ENCODE peak calls at places on chromosomes 13 and 19, in five cellular contexts. One of them, this sample, is unnamed.

GRCh38 chr19:57949296-57949695 is 1.8 kb upstream of the ZNF256 start:
- DNase-seq in kidney: no peak
- DNase-seq in fibroblast of lung: no peak
- DNase-seq in heart right ventricle: no peak
- DNase-seq in cardiac muscle cell: no peak
- DNase-seq in this sample: no peak

GRCh38 chr13:97953376-97953970 is at the start of gene IPO5:
- DNase-seq in kidney: no peak
- DNase-seq in fibroblast of lung: peak; percentile 94
- DNase-seq in heart right ventricle: no peak
- DNase-seq in cardiac muscle cell: no peak
- DNase-seq in this sample: no peak

GRCh38 chr19:46634656-46635218 is 1.3 kb downstream of the GNG8 start:
- DNase-seq in kidney: no peak
- DNase-seq in fibroblast of lung: no peak
- DNase-seq in heart right ventricle: no peak
- DNase-seq in cardiac muscle cell: no peak
- DNase-seq in this sample: no peak

GRCh38 chr13:49546559-49546958 is 38.8 kb downstream of the RCBTB1 start:
- DNase-seq in kidney: no peak
- DNase-seq in fibroblast of lung: no peak
- DNase-seq in heart right ventricle: no peak
- DNase-seq in cardiac muscle cell: no peak
- DNase-seq in this sample: no peak

GRCh38 chr13:33908111-33908510 is 90.2 kb downstream of the RFC3 start:
- DNase-seq in kidney: no peak
- DNase-seq in fibroblast of lung: no peak
- DNase-seq in heart right ventricle: no peak
- DNase-seq in cardiac muscle cell: no peak
- DNase-seq in this sample: no peak

GRCh38 chr13:42883771-42884170 is 102.4 kb downstream of the FAM216B start:
- DNase-seq in kidney: no peak
- DNase-seq in fibroblast of lung: peak; percentile 18
- DNase-seq in heart right ventricle: no peak
- DNase-seq in cardiac muscle cell: peak; percentile 49
- DNase-seq in this sample: no peak

GRCh38 chr19:14073925-14074838 is 1.6 kb downstream of the MISP3 start:
- DNase-seq in kidney: peak; percentile 80
- DNase-seq in fibroblast of lung: no peak
- DNase-seq in heart right ventricle: no peak
- DNase-seq in cardiac muscle cell: peak; percentile 15
- DNase-seq in this sample: no peak

GRCh38 chr13:59533561-59534337 is 630.0 kb downstream of the DIAPH3 start:
- DNase-seq in kidney: no peak
- DNase-seq in fibroblast of lung: peak; percentile 75
- DNase-seq in heart right ventricle: no peak
- DNase-seq in cardiac muscle cell: no peak
- DNase-seq in this sample: no peak

GRCh38 chr13:46296920-46297319 is 85.2 kb downstream of the LRRC63 start:
- DNase-seq in kidney: no peak
- DNase-seq in fibroblast of lung: peak; percentile 89
- DNase-seq in heart right ventricle: no peak
- DNase-seq in cardiac muscle cell: no peak
- DNase-seq in this sample: no peak

GRCh38 chr19:8251025-8251472 is 41.9 kb downstream of the CERS4 start:
- DNase-seq in kidney: no peak
- DNase-seq in fibroblast of lung: peak; percentile 55
- DNase-seq in heart right ventricle: peak; percentile 83
- DNase-seq in cardiac muscle cell: no peak
- DNase-seq in this sample: peak; percentile 81

GRCh38 chr13:76976488-76976887 is 15.4 kb upstream of the CLN5 start:
- DNase-seq in kidney: no peak
- DNase-seq in fibroblast of lung: peak; percentile 87
- DNase-seq in heart right ventricle: no peak
- DNase-seq in cardiac muscle cell: no peak
- DNase-seq in this sample: no peak

GRCh38 chr13:50389726-50390125 is 374.5 kb downstream of the KCNRG start:
- DNase-seq in kidney: no peak
- DNase-seq in fibroblast of lung: no peak
- DNase-seq in heart right ventricle: no peak
- DNase-seq in cardiac muscle cell: no peak
- DNase-seq in this sample: no peak

GRCh38 chr19:8456064-8456463 is 11.3 kb downstream of the HNRNPM start:
- DNase-seq in kidney: no peak
- DNase-seq in fibroblast of lung: no peak
- DNase-seq in heart right ventricle: no peak
- DNase-seq in cardiac muscle cell: no peak
- DNase-seq in this sample: no peak

GRCh38 chr13:38350114-38350617 is 515 bp downstream of the UFM1 start:
- DNase-seq in kidney: peak; percentile 89
- DNase-seq in fibroblast of lung: peak; percentile 68
- DNase-seq in heart right ventricle: peak; percentile 46
- DNase-seq in cardiac muscle cell: peak; percentile 50
- DNase-seq in this sample: no peak

GRCh38 chr13:27135023-27135422 is 36.6 kb downstream of the USP12 start:
- DNase-seq in kidney: no peak
- DNase-seq in fibroblast of lung: no peak
- DNase-seq in heart right ventricle: no peak
- DNase-seq in cardiac muscle cell: no peak
- DNase-seq in this sample: no peak

GRCh38 chr13:100559886-100560285 is 28.7 kb downstream of the GGACT start:
- DNase-seq in kidney: no peak
- DNase-seq in fibroblast of lung: no peak
- DNase-seq in heart right ventricle: no peak
- DNase-seq in cardiac muscle cell: no peak
- DNase-seq in this sample: no peak

GRCh38 chr13:40114305-40114896 is 458.9 kb downstream of the COG6 start:
- DNase-seq in kidney: no peak
- DNase-seq in fibroblast of lung: no peak
- DNase-seq in heart right ventricle: no peak
- DNase-seq in cardiac muscle cell: no peak
- DNase-seq in this sample: no peak

GRCh38 chr13:33349996-33350826 is 64.7 kb upstream of the STARD13 start:
- DNase-seq in kidney: peak; percentile 82
- DNase-seq in fibroblast of lung: peak; percentile 48
- DNase-seq in heart right ventricle: peak; percentile 68
- DNase-seq in cardiac muscle cell: peak; percentile 44
- DNase-seq in this sample: peak; percentile 85

GRCh38 chr13:42753697-42754096 is 27.7 kb upstream of the FAM216B start:
- DNase-seq in kidney: no peak
- DNase-seq in fibroblast of lung: no peak
- DNase-seq in heart right ventricle: no peak
- DNase-seq in cardiac muscle cell: no peak
- DNase-seq in this sample: no peak

GRCh38 chr13:111909971-111910671 is 156.8 kb upstream of the SOX1 start:
- DNase-seq in kidney: no peak
- DNase-seq in fibroblast of lung: no peak
- DNase-seq in heart right ventricle: no peak
- DNase-seq in cardiac muscle cell: no peak
- DNase-seq in this sample: peak; percentile 46

GRCh38 chr19:2634228-2634951 is 68.1 kb downstream of the GNG7 start:
- DNase-seq in kidney: no peak
- DNase-seq in fibroblast of lung: no peak
- DNase-seq in heart right ventricle: peak; percentile 58
- DNase-seq in cardiac muscle cell: peak; percentile 52
- DNase-seq in this sample: peak; percentile 95

GRCh38 chr13:98768522-98768921 is 16.1 kb upstream of the SLC15A1 start:
- DNase-seq in kidney: no peak
- DNase-seq in fibroblast of lung: no peak
- DNase-seq in heart right ventricle: no peak
- DNase-seq in cardiac muscle cell: no peak
- DNase-seq in this sample: no peak

GRCh38 chr13:102392810-102393209 is 9.0 kb downstream of the FGF14 start:
- DNase-seq in kidney: no peak
- DNase-seq in fibroblast of lung: no peak
- DNase-seq in heart right ventricle: no peak
- DNase-seq in cardiac muscle cell: no peak
- DNase-seq in this sample: no peak

GRCh38 chr13:114142640-114143490 is 10.4 kb upstream of the RASA3 start:
- DNase-seq in kidney: peak; percentile 84
- DNase-seq in fibroblast of lung: no peak
- DNase-seq in heart right ventricle: no peak
- DNase-seq in cardiac muscle cell: no peak
- DNase-seq in this sample: no peak

GRCh38 chr19:17213334-17213733 is 1.8 kb upstream of the USE1 start:
- DNase-seq in kidney: no peak
- DNase-seq in fibroblast of lung: no peak
- DNase-seq in heart right ventricle: no peak
- DNase-seq in cardiac muscle cell: no peak
- DNase-seq in this sample: no peak

GRCh38 chr13:47188802-47189201 is 291.9 kb upstream of the HTR2A start:
- DNase-seq in kidney: no peak
- DNase-seq in fibroblast of lung: peak; percentile 47
- DNase-seq in heart right ventricle: no peak
- DNase-seq in cardiac muscle cell: no peak
- DNase-seq in this sample: no peak

GRCh38 chr13:105346141-105346766 is 1189.2 kb downstream of the EFNB2 start:
- DNase-seq in kidney: no peak
- DNase-seq in fibroblast of lung: peak; percentile 94
- DNase-seq in heart right ventricle: no peak
- DNase-seq in cardiac muscle cell: no peak
- DNase-seq in this sample: no peak

GRCh38 chr19:958967-959685 is 25.0 kb upstream of the WDR18 start:
- DNase-seq in kidney: no peak
- DNase-seq in fibroblast of lung: peak; percentile 70
- DNase-seq in heart right ventricle: no peak
- DNase-seq in cardiac muscle cell: no peak
- DNase-seq in this sample: no peak

GRCh38 chr13:86741762-86742285 is 929.3 kb upstream of the SLITRK5 start:
- DNase-seq in kidney: no peak
- DNase-seq in fibroblast of lung: no peak
- DNase-seq in heart right ventricle: no peak
- DNase-seq in cardiac muscle cell: no peak
- DNase-seq in this sample: no peak

GRCh38 chr19:49106648-49107135 is 7.5 kb upstream of the LIN7B start:
- DNase-seq in kidney: no peak
- DNase-seq in fibroblast of lung: peak; percentile 36
- DNase-seq in heart right ventricle: peak; percentile 62
- DNase-seq in cardiac muscle cell: peak; percentile 67
- DNase-seq in this sample: no peak

DNA sequence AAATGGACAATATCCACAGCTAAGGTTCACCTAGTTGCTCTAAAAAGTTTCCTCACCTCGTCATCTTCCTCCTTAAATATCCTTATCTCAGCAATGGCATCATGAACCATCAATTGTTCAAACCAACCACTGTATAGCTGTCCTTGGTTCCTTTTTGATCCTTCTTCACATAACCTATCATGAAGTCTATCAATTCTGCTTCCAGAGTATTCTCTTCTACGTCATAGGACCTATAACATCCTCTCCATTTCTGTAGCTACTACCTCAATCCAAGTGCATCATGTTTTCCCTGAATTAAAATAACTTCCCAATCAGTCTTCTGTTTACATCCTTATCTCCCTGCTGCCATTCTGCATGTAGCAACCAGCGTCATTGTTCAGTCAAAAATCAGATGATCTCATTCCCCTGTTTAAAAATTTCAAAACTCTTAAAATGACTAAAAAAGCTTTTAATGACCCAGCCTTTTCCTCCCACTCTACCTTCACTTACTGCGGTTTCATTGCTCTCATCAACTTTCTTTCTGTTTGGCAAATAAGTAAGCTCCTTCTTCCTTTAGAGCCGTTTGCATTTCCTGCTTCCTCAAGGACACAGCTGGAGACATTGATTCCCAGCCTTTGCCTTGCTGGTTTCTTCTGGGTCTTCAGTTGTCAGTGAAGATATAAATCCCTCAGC is 223.9 kb upstream of the MIR17HG start:
- DNase-seq in kidney: no peak
- DNase-seq in fibroblast of lung: no peak
- DNase-seq in heart right ventricle: no peak
- DNase-seq in cardiac muscle cell: no peak
- DNase-seq in this sample: no peak
- TF ChIP-seq CTCF in kidney: no peak
- TF ChIP-seq CTCF in fibroblast of lung: no peak
- TF ChIP-seq CTCF in heart right ventricle: no peak
- TF ChIP-seq CTCF in cardiac muscle cell: no peak
- TF ChIP-seq CTCF in this sample: no peak

GRCh38 chr19:34265221-34265650 is 10.9 kb downstream of the GARRE1 start:
- DNase-seq in kidney: peak; percentile 82
- DNase-seq in fibroblast of lung: no peak
- DNase-seq in heart right ventricle: no peak
- DNase-seq in cardiac muscle cell: no peak
- DNase-seq in this sample: no peak
- H3K27ac ChIP-seq in kidney: no peak overlapping the region
- H3K27ac ChIP-seq in fibroblast of lung: no peak overlapping the region
- H3K27ac ChIP-seq in heart right ventricle: peak overlapping the region; percentile 89
- H3K27ac ChIP-seq in cardiac muscle cell: no peak overlapping the region
- H3K27ac ChIP-seq in this sample: peak overlapping the region; percentile 11

GRCh38 chr19:43780706-43781525 is at the start of gene KCNN4:
- DNase-seq in kidney: peak; percentile 74
- DNase-seq in fibroblast of lung: peak; percentile 91
- DNase-seq in heart right ventricle: no peak
- DNase-seq in cardiac muscle cell: no peak
- DNase-seq in this sample: no peak
- H3K4me3 ChIP-seq in kidney: no peak within 1 kb of the TSS
- H3K4me3 ChIP-seq in fibroblast of lung: no peak within 1 kb of the TSS
- H3K4me3 ChIP-seq in heart right ventricle: no peak within 1 kb of the TSS
- H3K4me3 ChIP-seq in cardiac muscle cell: no peak within 1 kb of the TSS
- H3K4me3 ChIP-seq in this sample: peak within 1 kb of the TSS; percentile 47

GRCh38 chr13:75135325-75135825 is 346.6 kb downstream of the TBC1D4 start:
- DNase-seq in kidney: no peak
- DNase-seq in fibroblast of lung: peak; percentile 99
- DNase-seq in heart right ventricle: no peak
- DNase-seq in cardiac muscle cell: no peak
- DNase-seq in this sample: no peak
- TF ChIP-seq CTCF in kidney: no peak
- TF ChIP-seq CTCF in fibroblast of lung: no peak
- TF ChIP-seq CTCF in heart right ventricle: no peak
- TF ChIP-seq CTCF in cardiac muscle cell: no peak
- TF ChIP-seq CTCF in this sample: no peak

GRCh38 chr13:35534343-35534742 is 57.9 kb upstream of the MAB21L1 start:
- DNase-seq in kidney: no peak
- DNase-seq in fibroblast of lung: no peak
- DNase-seq in heart right ventricle: no peak
- DNase-seq in cardiac muscle cell: peak; percentile 12
- DNase-seq in this sample: no peak
- H3K27ac ChIP-seq in kidney: no peak overlapping the region
- H3K27ac ChIP-seq in fibroblast of lung: no peak overlapping the region
- H3K27ac ChIP-seq in heart right ventricle: no peak overlapping the region
- H3K27ac ChIP-seq in cardiac muscle cell: no peak overlapping the region
- H3K27ac ChIP-seq in this sample: no peak overlapping the region

DNA sequence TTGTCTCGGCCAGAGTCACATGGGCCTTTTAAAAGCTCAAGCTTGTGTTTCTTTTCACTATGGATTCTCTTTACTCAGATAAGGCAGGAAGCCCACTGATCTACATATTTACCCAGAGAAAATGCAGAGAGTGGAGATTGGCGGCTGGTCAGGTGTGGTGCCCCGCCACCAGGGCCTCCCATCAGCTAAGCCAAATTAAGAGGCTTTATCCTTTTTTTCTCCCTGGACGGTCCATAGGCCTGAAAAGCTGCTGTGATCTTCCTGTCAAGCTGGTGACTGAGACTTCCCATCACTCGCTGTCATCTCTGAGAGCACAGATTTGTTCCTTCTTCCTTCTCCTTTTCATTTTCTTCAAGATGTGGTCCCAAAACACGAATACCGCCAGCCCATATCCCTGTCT is 1.9 kb downstream of the SAFB start:
- DNase-seq in kidney: no peak
- DNase-seq in fibroblast of lung: no peak
- DNase-seq in heart right ventricle: no peak
- DNase-seq in cardiac muscle cell: no peak
- DNase-seq in this sample: no peak
- H3K4me3 ChIP-seq in kidney: peak overlapping the region; percentile 98
- H3K4me3 ChIP-seq in fibroblast of lung: peak overlapping the region; percentile 98
- H3K4me3 ChIP-seq in heart right ventricle: peak overlapping the region; percentile 94
- H3K4me3 ChIP-seq in cardiac muscle cell: peak overlapping the region; percentile 85
- H3K4me3 ChIP-seq in this sample: peak overlapping the region; percentile 78